ENCODE peak calls at places on chromosomes 2 and 18, in ten cellular contexts. R, C, Z, J, O, D, S, G, T and U are unnamed samples. For H3K4me1 and H3K9me3, the result is how much of the 10 kb centered on the place peaks cover.

GRCh38 chr2:37338933-37339332 is 5.5 kb upstream of the QPCT start:
- DNase-seq in O (no peak), Z (no peak), G (no peak), C (no peak), J (no peak), T (no peak), R (no peak), S (no peak), D (no peak), U (no peak)

GRCh38 chr2:220224711-220225519 is 597.5 kb downstream of the SLC4A3 start:
- DNase-seq in O (peak), G (no peak), R (no peak), J (no peak), S (peak), T (no peak), Z (no peak), C (peak), D (peak), U (peak)

GRCh38 chr2:176892818-176893217 is 319.8 kb upstream of the HNRNPA3 start:
- DNase-seq in R (no peak), J (no peak), G (no peak), C (no peak), O (no peak), Z (no peak), D (no peak), T (no peak), S (no peak), U (no peak)

GRCh38 chr2:11764359-11764758 is 17.9 kb downstream of the LPIN1 start:
- DNase-seq in D (no peak), G (no peak), T (no peak), R (no peak), C (no peak), J (peak), O (no peak), S (no peak), Z (no peak), U (no peak)

GRCh38 chr18:6294119-6294784 is 120.5 kb downstream of the L3MBTL4 start:
- DNase-seq in C (no peak), Z (no peak), G (no peak), T (no peak), D (no peak), S (no peak), J (no peak), O (no peak), R (no peak), U (no peak)

GRCh38 chr2:16034975-16035746 is 94.8 kb downstream of the MYCN start:
- DNase-seq in J (peak), Z (no peak), T (no peak), R (no peak), S (no peak), O (no peak), C (no peak), D (no peak), G (no peak), U (no peak)

GRCh38 chr2:46268196-46268595 is 29.0 kb upstream of the EPAS1 start:
- DNase-seq in O (no peak), D (no peak), G (no peak), J (no peak), T (no peak), Z (no peak), S (peak), C (peak), R (no peak), U (no peak)

GRCh38 chr2:118246726-118247125 is 158.5 kb downstream of the INSIG2 start:
- DNase-seq in D (peak), C (no peak), O (no peak), G (no peak), J (no peak), S (no peak), T (no peak), Z (no peak), R (no peak), U (no peak)

GRCh38 chr18:37019157-37019571 is 190.2 kb downstream of the KIAA1328 start:
- DNase-seq in G (no peak), O (no peak), R (peak), D (peak), T (peak), Z (no peak), J (peak), S (no peak), C (peak), U (peak)

GRCh38 chr18:9380101-9380500 is 45.5 kb downstream of the TWSG1 start:
- DNase-seq in O (no peak), R (no peak), S (peak), T (no peak), C (peak), Z (no peak), D (no peak), G (no peak), J (no peak), U (no peak)

GRCh38 chr18:903703-904102 is 968 bp upstream of the ADCYAP1 start:
- DNase-seq in T (peak), S (peak), G (no peak), Z (no peak), J (peak), R (peak), D (peak), C (peak), O (no peak), U (peak)

GRCh38 chr18:10023853-10024638 is 110.2 kb downstream of the VAPA start:
- DNase-seq in T (peak), G (no peak), R (no peak), S (no peak), Z (no peak), D (peak), C (no peak), O (no peak), J (no peak), U (no peak)

GRCh38 chr2:138846216-138846821 is 66.1 kb upstream of the NXPH2 start:
- DNase-seq in S (peak), R (peak), J (no peak), Z (no peak), C (peak), D (peak), G (peak), T (no peak), O (no peak), U (peak)

GRCh38 chr18:34710430-34711386 is 610 bp downstream of the DTNA start:
- DNase-seq in J (no peak), Z (no peak), R (no peak), T (no peak), O (peak), S (peak), G (no peak), C (peak), D (no peak), U (peak)

GRCh38 chr2:151946856-151947523 is 118.8 kb upstream of the ARL5A start:
- DNase-seq in R (peak), J (peak), C (peak), S (peak), Z (no peak), O (no peak), T (peak), D (peak), G (peak), U (peak)
- H3K4me3 ChIP-seq in R (no peak), J (no peak), C (no peak), S (peak), Z (peak), O (no peak), T (no peak), D (no peak), G (no peak), U (no peak)

GRCh38 chr2:173667014-173667413 is 298.2 kb downstream of the SP3 start:
- DNase-seq in D (no peak), G (no peak), T (no peak), Z (no peak), S (no peak), R (peak), C (no peak), J (no peak), O (no peak), U (no peak)
- H3K4me1 ChIP-seq in D (under half), G (under half), T (under half), Z (under half), S (under half), R (under half), C (under half), J (under half), O (under half), U (under half)

GRCh38 chr2:89818873-89819272 is 1127.4 kb downstream of the RPIA start:
- DNase-seq in S (no peak), T (no peak), R (no peak), C (no peak), Z (no peak), J (no peak), G (no peak), O (no peak), D (no peak), U (no peak)

GRCh38 chr2:89823556-89823955 is 1132.1 kb downstream of the RPIA start:
- DNase-seq in S (no peak), J (no peak), R (no peak), T (no peak), D (no peak), G (no peak), O (no peak), C (no peak), Z (no peak), U (no peak)

GRCh38 chr2:89819809-89820208 is 1128.3 kb downstream of the RPIA start:
- DNase-seq in T (no peak), R (no peak), J (no peak), C (no peak), G (no peak), D (no peak), S (no peak), O (no peak), Z (no peak), U (no peak)

GRCh38 chr2:89820248-89820647 is 1128.8 kb downstream of the RPIA start:
- DNase-seq in T (no peak), Z (no peak), J (no peak), G (no peak), S (no peak), O (no peak), C (no peak), D (no peak), R (no peak), U (no peak)

GRCh38 chr2:89821455-89821945 is 1130.0 kb downstream of the RPIA start:
- DNase-seq in Z (no peak), C (no peak), J (no peak), S (no peak), T (no peak), D (no peak), R (no peak), O (no peak), G (no peak), U (no peak)
- H3K9me3 ChIP-seq in Z (under half), C (half or more), J (under half), S (half or more), T (under half), D (half or more), R (half or more), O (under half), G (under half), U (half or more)

GRCh38 chr2:119253760-119254600 is 30.3 kb downstream of the STEAP3 start:
- DNase-seq in J (no peak), T (peak), O (peak), S (no peak), D (no peak), R (no peak), G (no peak), C (no peak), Z (no peak), U (no peak)

GRCh38 chr2:119250891-119251290 is 27.3 kb downstream of the STEAP3 start:
- DNase-seq in S (no peak), J (no peak), G (no peak), R (no peak), C (no peak), O (no peak), D (no peak), T (peak), Z (no peak), U (no peak)

GRCh38 chr2:119251652-119252051 is 28.0 kb downstream of the STEAP3 start:
- DNase-seq in Z (no peak), D (no peak), J (no peak), C (no peak), T (peak), R (no peak), G (no peak), O (peak), S (no peak), U (no peak)

GRCh38 chr2:119253114-119253702 is 29.6 kb downstream of the STEAP3 start:
- DNase-seq in G (no peak), D (peak), S (peak), J (no peak), T (no peak), R (no peak), Z (no peak), O (no peak), C (peak), U (no peak)

DNA sequence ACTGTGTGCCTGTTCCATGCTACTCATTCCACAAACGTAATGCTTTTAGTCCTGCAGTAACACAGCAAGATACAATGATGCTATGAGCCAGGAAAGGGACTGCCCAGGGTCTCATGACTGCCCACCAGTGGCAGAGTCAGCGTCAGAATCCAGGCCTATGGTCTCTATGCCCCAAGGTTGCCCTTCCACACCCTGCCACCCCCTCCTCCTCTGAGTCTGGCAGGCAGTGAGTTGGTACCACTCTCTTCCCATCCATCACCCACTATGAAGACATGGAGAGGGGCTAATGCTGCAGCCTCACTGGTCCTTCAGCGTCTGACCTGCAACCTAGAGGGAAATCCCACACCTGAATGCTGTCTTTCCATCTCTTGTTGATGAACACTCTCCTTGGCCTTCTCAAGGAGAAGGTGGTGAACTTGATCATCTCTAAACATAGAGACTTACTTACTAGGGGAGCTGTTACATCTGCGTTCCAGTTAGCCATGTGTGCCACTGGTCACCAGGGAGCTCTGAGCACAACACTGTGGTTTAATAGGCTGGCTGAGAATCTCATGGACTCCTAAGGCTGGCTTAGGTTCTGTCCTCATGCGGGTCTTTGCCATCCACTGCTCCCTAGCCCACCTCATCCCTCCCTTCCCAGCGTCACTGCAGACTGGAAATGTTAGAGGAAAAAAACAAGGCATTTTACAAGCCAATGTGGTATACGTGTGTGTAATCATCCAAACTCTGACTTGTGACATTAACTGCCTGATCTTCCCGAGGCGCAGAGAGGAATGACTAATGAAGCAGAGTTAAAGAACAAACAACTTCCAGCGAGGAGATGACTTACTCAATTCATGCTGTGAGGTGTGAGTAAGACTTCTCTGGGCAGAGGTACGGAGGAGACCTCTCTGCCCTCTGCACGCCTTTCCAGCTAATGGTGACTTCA is 28.8 kb downstream of the STEAP3 start:
- DNase-seq in G (peak), D (peak), T (peak), S (peak), O (peak), C (peak), R (no peak), J (no peak), Z (no peak), U (peak)
- H3K4me3 ChIP-seq in G (no peak), D (no peak), T (no peak), S (peak), O (no peak), C (no peak), R (no peak), J (no peak), Z (no peak), U (no peak)

DNA sequence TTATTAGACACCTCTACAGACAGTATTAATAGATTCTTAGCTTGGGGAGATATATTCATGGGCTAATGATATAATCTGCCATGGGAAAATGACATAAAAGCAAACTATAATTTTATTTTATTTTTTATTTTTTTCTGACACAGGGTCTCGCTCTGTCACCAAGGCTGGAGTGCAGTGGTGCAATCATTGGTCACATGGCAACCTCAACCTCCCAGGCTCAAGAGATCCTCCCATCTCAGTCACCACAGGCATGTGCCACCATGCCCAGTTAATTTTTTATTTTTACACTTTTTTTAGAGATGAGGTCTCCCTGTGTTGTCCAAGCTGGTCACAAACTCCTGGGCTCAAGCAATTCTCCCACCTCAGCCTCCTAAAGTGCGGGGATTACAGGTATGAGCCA is 39.3 kb downstream of the RTN4 start:
- DNase-seq in D (no peak), Z (peak), J (no peak), O (no peak), G (no peak), R (no peak), S (peak), C (peak), T (no peak), U (no peak)
- H3K4me1 ChIP-seq in D (half or more), Z (half or more), J (under half), O (under half), G (half or more), R (under half), S (half or more), C (half or more), T (under half), U (half or more)

DNA sequence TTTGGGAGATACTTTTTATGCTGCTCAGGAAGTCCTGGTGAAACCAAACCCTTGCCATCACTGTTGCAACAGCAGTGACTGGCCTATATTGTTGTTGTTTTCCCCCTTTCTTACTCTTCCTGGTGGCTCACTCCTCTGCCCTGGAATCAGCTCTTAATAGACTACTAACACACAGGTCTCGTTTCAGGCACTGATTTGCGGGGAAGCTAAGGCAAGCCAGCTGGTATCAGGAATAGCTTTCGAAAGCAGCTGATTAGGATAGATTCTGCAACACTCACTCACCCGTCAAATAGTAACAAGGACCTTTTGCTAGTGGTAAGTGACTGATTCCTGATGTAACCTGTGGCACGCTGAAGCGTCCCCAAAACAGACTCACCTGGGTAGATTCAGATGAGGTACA is 360.4 kb downstream of the PLCL1 start:
- DNase-seq in R (no peak), T (no peak), C (no peak), Z (no peak), G (no peak), O (no peak), J (no peak), D (no peak), S (no peak), U (no peak)
- H3K9me3 ChIP-seq in R (under half), T (under half), C (under half), Z (under half), G (under half), O (under half), J (under half), D (under half), S (under half), U (under half)